ENCODE peak calls at places on chromosome 17, in four cellular contexts. K is IMR-90, X is HepG2, P is K562. O is an unnamed sample.

GRCh38 chr17:70072900-70073299 is 2.1 kb upstream of the KCNJ16 start:
- DNase-seq in K (no peak), X (no peak), P (no peak), O (no peak)

GRCh38 chr17:36657390-36657762 is 56.0 kb downstream of the MRM1 start:
- DNase-seq in K (no peak), X (no peak), P (no peak), O (no peak)

GRCh38 chr17:8163978-8164814 is 1.4 kb upstream of the VAMP2 start:
- DNase-seq in K (peak), X (no peak), P (peak), O (peak)

GRCh38 chr17:39671651-39672521 is 3.6 kb downstream of the PNMT start:
- DNase-seq in K (peak), X (peak), P (peak), O (peak)

GRCh38 chr17:46135879-46136562 is 57.2 kb downstream of the KANSL1 start:
- DNase-seq in K (no peak), X (no peak), P (no peak), O (no peak)

GRCh38 chr17:14704121-14704520 is 403.2 kb downstream of the HS3ST3B1 start:
- DNase-seq in K (no peak), X (no peak), P (no peak), O (no peak)

GRCh38 chr17:66781135-66781534 is 53.8 kb upstream of the CACNG5 start:
- DNase-seq in K (no peak), X (no peak), P (no peak), O (no peak)

GRCh38 chr17:30970757-30971567 is at the start of gene RNF135:
- DNase-seq in K (peak), X (no peak), P (no peak), O (peak)

GRCh38 chr17:67528751-67529436 is 151.8 kb downstream of the PITPNC1 start:
- DNase-seq in K (peak), X (peak), P (no peak), O (peak)

DNA sequence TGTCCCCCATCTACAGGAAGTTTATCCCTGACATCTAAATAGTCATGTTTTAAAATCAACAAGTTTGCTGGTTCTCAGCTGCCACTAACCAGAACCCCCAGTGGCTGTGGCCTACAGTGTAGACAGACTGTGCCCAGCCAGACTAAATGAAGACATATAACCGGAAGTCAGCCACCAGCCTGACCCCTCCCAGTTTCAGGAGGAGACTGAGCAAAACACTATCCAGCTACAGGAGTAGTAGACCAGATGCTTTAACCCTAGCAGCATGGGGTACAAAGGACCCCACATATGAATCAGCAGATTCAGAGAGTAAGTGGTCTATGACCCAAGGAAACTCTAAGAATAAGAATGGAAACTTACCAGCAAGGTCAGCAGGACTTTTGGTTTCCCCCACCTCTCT is 83.4 kb downstream of the HIC1 start:
- DNase-seq in K (no peak), X (no peak), P (peak), O (no peak)
- TF ChIP-seq MAZ in K (no peak), X (no peak), P (no peak), O (no peak)

GRCh38 chr17:18261659-18262058 is 1.2 kb downstream of the MIEF2 start:
- DNase-seq in K (no peak), X (no peak), P (no peak), O (no peak)

GRCh38 chr17:18260332-18261145 is at the start of gene MIEF2:
- DNase-seq in K (peak), X (peak), P (peak), O (peak)

GRCh38 chr17:18259621-18260331 is 686 bp upstream of the MIEF2 start:
- DNase-seq in K (peak), X (peak), P (no peak), O (no peak)

GRCh38 chr17:18262111-18262510 is 1.6 kb downstream of the MIEF2 start:
- DNase-seq in K (no peak), X (no peak), P (no peak), O (no peak)

GRCh38 chr17:18261146-18261515 is 669 bp downstream of the MIEF2 start:
- DNase-seq in K (peak), X (peak), P (peak), O (peak)
- TF ChIP-seq MAZ in K (no peak), X (no peak), P (no peak), O (no peak)

DNA sequence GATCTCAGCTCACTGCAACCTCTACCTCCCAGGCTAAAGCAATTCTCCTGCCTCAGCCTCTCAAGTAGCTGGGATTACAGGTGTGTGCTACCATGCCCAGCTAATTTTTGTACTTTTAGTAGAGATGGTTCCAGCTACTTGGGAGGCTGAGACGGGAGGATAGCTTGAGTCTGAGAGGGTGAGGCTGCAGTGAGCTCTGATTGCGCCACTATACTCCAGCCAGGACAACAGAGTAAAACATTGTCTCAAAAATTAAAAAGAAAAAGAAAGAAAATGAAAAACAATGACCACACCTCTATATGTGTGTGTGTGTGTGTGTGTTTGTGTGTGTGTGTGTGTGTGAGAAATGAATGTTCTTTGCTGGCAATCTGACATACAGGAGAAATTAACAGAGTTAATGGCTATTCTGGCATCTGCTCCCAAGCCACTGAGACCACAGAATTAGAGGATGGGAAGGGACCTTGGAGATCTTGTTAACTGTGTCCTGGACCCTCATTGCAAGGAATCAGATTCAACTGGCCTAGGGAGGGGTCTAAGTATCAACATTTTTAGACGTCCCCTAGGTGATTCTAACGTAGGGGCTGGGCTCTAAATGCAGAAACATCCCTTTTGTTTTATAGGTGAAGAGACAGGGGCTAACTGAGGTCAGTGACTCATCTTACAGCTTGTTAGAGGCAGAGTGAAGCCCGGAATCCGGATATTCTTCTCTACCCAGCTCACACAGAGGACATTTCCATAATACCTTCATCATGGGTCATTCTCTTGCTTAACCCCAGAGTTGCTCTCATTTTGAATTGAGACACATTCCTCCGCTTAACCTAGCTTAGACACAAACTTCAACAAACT is 16.4 kb upstream of the MARCHF10 start:
- DNase-seq in K (peak), X (peak), P (no peak), O (peak)
- TF ChIP-seq MAZ in K (peak), X (no peak), P (no peak), O (no peak)

GRCh38 chr17:73957564-73957963 is 245.9 kb upstream of the RPL38 start:
- DNase-seq in K (no peak), X (no peak), P (no peak), O (no peak)
- TF ChIP-seq MAZ in K (no peak), X (no peak), P (no peak), O (no peak)